ENCODE peak calls at places on chromosomes 16 and 17, in nine cellular contexts. V, C, M, U, B, F, Y, X and K are unnamed samples.

GRCh38 chr16:17161034-17161433 is 309.7 kb downstream of the XYLT1 start:
- DNase-seq in V (no peak), C (no peak), M (no peak), U (no peak), B (no peak), F (peak), Y (no peak), X (no peak), K (no peak)

GRCh38 chr16:75534560-75535205 is 1.2 kb downstream of the CHST5 start:
- DNase-seq in V (no peak), C (no peak), M (no peak), U (no peak), B (no peak), F (no peak), Y (no peak), X (no peak), K (no peak)

GRCh38 chr16:11423315-11424117 is 78.3 kb downstream of the RMI2 start:
- DNase-seq in V (no peak), C (no peak), M (no peak), U (no peak), B (no peak), F (no peak), Y (no peak), X (no peak), K (no peak)

GRCh38 chr16:69131167-69131748 is 1.1 kb downstream of the CHTF8 start:
- DNase-seq in V (no peak), C (no peak), M (no peak), U (peak), B (no peak), F (no peak), Y (no peak), X (no peak), K (no peak)

GRCh38 chr17:40371261-40371929 is 6.9 kb upstream of the GJD3 start:
- DNase-seq in V (peak), C (no peak), M (no peak), U (no peak), B (no peak), F (no peak), Y (no peak), X (no peak), K (no peak)

GRCh38 chr17:39090832-39091622 is 60.4 kb downstream of the PLXDC1 start:
- DNase-seq in V (no peak), C (no peak), M (no peak), U (no peak), B (no peak), F (no peak), Y (no peak), X (no peak), K (no peak)

GRCh38 chr16:17380613-17381012 is 90.1 kb downstream of the XYLT1 start:
- DNase-seq in V (no peak), C (no peak), M (no peak), U (no peak), B (no peak), F (no peak), Y (no peak), X (no peak), K (peak)

GRCh38 chr17:2215616-2216364 is 87.8 kb downstream of the SMG6 start:
- DNase-seq in V (peak), C (peak), M (peak), U (peak), B (peak), F (no peak), Y (no peak), X (peak), K (peak)